ENCODE peak calls at places on chromosome 9, in seven cellular contexts. B is skeletal muscle cell, F is uterus, M is right lobe of liver, L is GM06990, S is lower lobe of right lung, Y is endodermal cell. H is an unnamed sample.

GRCh38 chr9:68690088-68690487 is 15.0 kb upstream of the PIP5K1B start:
- DNase-seq in B (no peak), F (peak), M (no peak), L (no peak), S (peak), Y (peak), H (no peak)

GRCh38 chr9:38316166-38316765 is 76.2 kb upstream of the ALDH1B1 start:
- DNase-seq in B (no peak), F (no peak), M (no peak), L (no peak), S (no peak), Y (no peak), H (no peak)

GRCh38 chr9:14180942-14181270 is 133.0 kb downstream of the NFIB start:
- DNase-seq in B (no peak), F (no peak), M (no peak), L (no peak), S (no peak), Y (no peak), H (no peak)

GRCh38 chr9:36818965-36819870 is 214.8 kb downstream of the PAX5 start:
- DNase-seq in B (no peak), F (no peak), M (no peak), L (no peak), S (no peak), Y (peak), H (no peak)

GRCh38 chr9:68629042-68629441 is 76.0 kb upstream of the PIP5K1B start:
- DNase-seq in B (no peak), F (no peak), M (no peak), L (no peak), S (no peak), Y (no peak), H (no peak)

GRCh38 chr9:116162241-116162781 is 8.7 kb downstream of the PAPPA start:
- DNase-seq in B (no peak), F (no peak), M (no peak), L (no peak), S (no peak), Y (no peak), H (no peak)

GRCh38 chr9:128972956-128973355 is 25.5 kb downstream of the NUP188 start:
- DNase-seq in B (peak), F (no peak), M (no peak), L (no peak), S (no peak), Y (no peak), H (peak)

GRCh38 chr9:14428781-14429230 is 114.9 kb upstream of the NFIB start:
- DNase-seq in B (no peak), F (peak), M (peak), L (no peak), S (no peak), Y (peak), H (peak)

GRCh38 chr9:24900179-24900578 is 354.5 kb upstream of the IZUMO3 start:
- DNase-seq in B (no peak), F (no peak), M (no peak), L (no peak), S (no peak), Y (no peak), H (no peak)

GRCh38 chr9:70409280-70409679 is 5.2 kb downstream of the KLF9 start:
- DNase-seq in B (no peak), F (no peak), M (no peak), L (no peak), S (no peak), Y (no peak), H (no peak)

GRCh38 chr9:9820411-9820810 is 792.4 kb downstream of the PTPRD start:
- DNase-seq in B (no peak), F (no peak), M (no peak), L (no peak), S (no peak), Y (no peak), H (peak)

GRCh38 chr9:134808393-134808792 is 72.2 kb upstream of the FCN2 start:
- DNase-seq in B (no peak), F (no peak), M (no peak), L (no peak), S (no peak), Y (no peak), H (no peak)
- H3K4me3 ChIP-seq in B (no peak), F (no peak), M (no peak), L (no peak), S (no peak), Y (no peak), H (no peak)

DNA sequence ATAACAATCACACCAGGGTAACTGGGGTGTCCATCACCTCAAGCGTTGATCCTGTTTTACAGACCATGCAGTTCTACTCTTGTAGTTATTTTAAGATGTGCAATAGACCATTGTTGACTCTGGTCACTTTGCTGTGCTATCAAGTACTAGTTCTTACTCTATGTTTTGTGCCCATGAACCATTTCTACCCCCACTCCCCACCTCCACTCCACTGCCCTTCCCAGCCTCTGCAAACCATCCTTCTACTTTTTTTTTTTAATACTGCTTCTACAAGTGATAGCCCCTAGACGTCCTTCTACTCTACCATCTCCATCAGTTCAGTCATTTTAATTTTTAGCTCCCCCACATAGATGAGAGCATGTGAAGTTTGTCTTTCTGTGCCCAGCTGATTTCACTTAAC is 38.8 kb downstream of the EHMT1 start:
- DNase-seq in B (no peak), F (no peak), M (no peak), L (no peak), S (no peak), Y (no peak), H (no peak)
- H3K4me3 ChIP-seq in B (no peak), F (no peak), M (no peak), L (no peak), S (no peak), Y (no peak), H (no peak)

GRCh38 chr9:98807811-98808195 is 333 bp downstream of the GALNT12 start:
- DNase-seq in B (no peak), F (no peak), M (no peak), L (no peak), S (no peak), Y (peak), H (no peak)
- H3K4me3 ChIP-seq in B (peak), F (peak), M (peak), L (peak), S (peak), Y (peak), H (peak)

GRCh38 chr9:83218411-83219090 is 155.6 kb upstream of the RASEF start:
- DNase-seq in B (no peak), F (no peak), M (no peak), L (no peak), S (no peak), Y (no peak), H (no peak)
- H3K4me3 ChIP-seq in B (peak), F (peak), M (no peak), L (no peak), S (peak), Y (no peak), H (no peak)

GRCh38 chr9:97571664-97572063 is 61.5 kb downstream of the TSTD2 start:
- DNase-seq in B (no peak), F (peak), M (peak), L (no peak), S (no peak), Y (no peak), H (no peak)
- H3K4me3 ChIP-seq in B (no peak), F (no peak), M (no peak), L (no peak), S (no peak), Y (no peak), H (no peak)

GRCh38 chr9:5336683-5337082 is 3.0 kb downstream of the RLN1 start:
- DNase-seq in B (no peak), F (no peak), M (no peak), L (no peak), S (no peak), Y (no peak), H (no peak)
- H3K4me3 ChIP-seq in B (no peak), F (no peak), M (no peak), L (no peak), S (no peak), Y (no peak), H (no peak)

GRCh38 chr9:126522957-126523356 is 90.8 kb upstream of the LMX1B start:
- DNase-seq in B (no peak), F (no peak), M (no peak), L (no peak), S (no peak), Y (peak), H (no peak)
- H3K4me3 ChIP-seq in B (no peak), F (no peak), M (no peak), L (no peak), S (no peak), Y (no peak), H (no peak)